ENCODE peak calls at places on chromosomes 5 and 9, in eight cellular contexts. V is GM23338; O is HL-60; P is ovary; K is naive thymus-derived CD4-positive, alpha-beta T cell; T is brain microvascular endothelial cell; E is coronary artery; D is GM23248. U is an unnamed sample.

GRCh38 chr9:132078369-132079356 is 1.0 kb downstream of the MED27 start:
- DNase-seq in V (no peak), O (peak; percentile 5), P (peak; percentile 43), K (no peak), T (no peak), E (no peak), D (peak; percentile 81), U (peak; percentile 9)

GRCh38 chr5:177089146-177089545 is 2.4 kb downstream of the FGFR4 start:
- DNase-seq in V (no peak), O (no peak), P (peak; percentile 57), K (no peak), T (no peak), E (no peak), D (no peak), U (no peak)

GRCh38 chr5:125390316-125390715 is 643.9 kb upstream of the ZNF608 start:
- DNase-seq in V (no peak), O (no peak), P (no peak), K (no peak), T (no peak), E (no peak), D (no peak), U (no peak)

GRCh38 chr5:34791761-34792244 is 47.2 kb upstream of the TTC23L start:
- DNase-seq in V (no peak), O (no peak), P (no peak), K (no peak), T (peak; percentile 86), E (no peak), D (peak; percentile 47), U (no peak)

GRCh38 chr5:145697251-145698016 is 137.7 kb downstream of the PRELID2 start:
- DNase-seq in V (peak; percentile 68), O (peak; percentile 31), P (no peak), K (no peak), T (peak; percentile 54), E (no peak), D (peak; percentile 61), U (peak; percentile 21)

GRCh38 chr5:90000351-90000750 is 409.2 kb downstream of the CETN3 start:
- DNase-seq in V (peak; percentile 37), O (no peak), P (no peak), K (no peak), T (no peak), E (no peak), D (no peak), U (no peak)

GRCh38 chr5:135974019-135974600 is 19.3 kb upstream of the LECT2 start:
- DNase-seq in V (no peak), O (no peak), P (no peak), K (no peak), T (no peak), E (no peak), D (peak; percentile 20), U (no peak)

GRCh38 chr5:147427784-147428401 is 82.0 kb downstream of the DPYSL3 start:
- DNase-seq in V (no peak), O (no peak), P (no peak), K (no peak), T (peak; percentile 16), E (no peak), D (peak; percentile 57), U (no peak)

GRCh38 chr5:147437161-147437596 is 72.7 kb downstream of the DPYSL3 start:
- DNase-seq in V (peak; percentile 85), O (peak; percentile 81), P (no peak), K (no peak), T (no peak), E (no peak), D (no peak), U (no peak)

GRCh38 chr9:37678789-37679273 is 28.1 kb downstream of the FRMPD1 start:
- DNase-seq in V (peak; percentile 16), O (no peak), P (no peak), K (no peak), T (peak; percentile 9), E (no peak), D (no peak), U (no peak)

GRCh38 chr5:151223447-151224264 is at the start of gene CCDC69:
- DNase-seq in V (peak; percentile 88), O (peak; percentile 71), P (peak; percentile 78), K (peak; percentile 48), T (peak; percentile 56), E (peak; percentile 79), D (peak; percentile 79), U (peak; percentile 60)

GRCh38 chr5:148104226-148104625 is 40.4 kb downstream of the SPINK5 start:
- DNase-seq in V (no peak), O (no peak), P (no peak), K (no peak), T (no peak), E (no peak), D (no peak), U (no peak)

GRCh38 chr9:89426389-89426961 is 71.4 kb downstream of the SEMA4D start:
- DNase-seq in V (no peak), O (peak; percentile 26), P (no peak), K (no peak), T (no peak), E (no peak), D (no peak), U (peak; percentile 15)

GRCh38 chr9:35516481-35516880 is 26.6 kb downstream of the RUSC2 start:
- DNase-seq in V (peak; percentile 22), O (no peak), P (no peak), K (no peak), T (peak; percentile 72), E (no peak), D (peak; percentile 87), U (no peak)

GRCh38 chr9:136043386-136044054 is 51.6 kb downstream of the NACC2 start:
- DNase-seq in V (no peak), O (peak; percentile 52), P (no peak), K (no peak), T (no peak), E (no peak), D (no peak), U (no peak)

GRCh38 chr9:61669352-61669751 is 479.5 kb downstream of the SPATA31A7 start:
- DNase-seq in V (no peak), O (no peak), P (no peak), K (no peak), T (no peak), E (peak; percentile 40), D (no peak), U (no peak)

GRCh38 chr9:136561779-136562178 is 15.9 kb upstream of the NOTCH1 start:
- DNase-seq in V (no peak), O (no peak), P (no peak), K (no peak), T (no peak), E (no peak), D (no peak), U (no peak)

GRCh38 chr9:107994638-107995037 is 505.1 kb upstream of the KLF4 start:
- DNase-seq in V (no peak), O (no peak), P (no peak), K (no peak), T (no peak), E (no peak), D (no peak), U (no peak)

GRCh38 chr5:29230526-29231050 is 1962.9 kb upstream of the CDH6 start:
- DNase-seq in V (no peak), O (no peak), P (no peak), K (no peak), T (no peak), E (no peak), D (no peak), U (no peak)

GRCh38 chr5:29229461-29229860 is 1964.0 kb upstream of the CDH6 start:
- DNase-seq in V (no peak), O (no peak), P (no peak), K (no peak), T (no peak), E (no peak), D (no peak), U (no peak)

DNA sequence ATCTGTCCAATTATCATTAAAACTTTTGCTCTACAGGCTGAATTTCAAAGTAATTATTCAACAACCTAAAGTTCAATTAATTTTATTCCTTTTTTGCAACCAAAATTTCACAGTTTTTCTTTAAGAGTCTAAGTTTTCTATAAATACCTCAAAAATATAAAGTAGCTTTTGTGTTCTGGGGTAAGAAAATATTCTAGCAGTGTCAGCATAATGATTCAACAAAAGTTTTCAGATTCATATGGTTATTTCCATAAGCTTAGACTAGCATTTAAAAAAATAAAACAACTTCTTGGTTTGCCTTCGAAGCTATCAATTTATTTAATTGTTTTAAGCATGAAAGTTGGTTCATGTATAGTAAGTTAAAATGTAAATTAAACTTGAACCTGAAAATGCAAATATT is 1962.3 kb upstream of the CDH6 start:
- DNase-seq in V (no peak), O (no peak), P (no peak), K (no peak), T (no peak), E (no peak), D (no peak), U (no peak)
- H3K27ac ChIP-seq in V (no peak overlapping the region), O (no peak overlapping the region), P (no peak overlapping the region), K (no peak overlapping the region), T (no peak overlapping the region), E (no peak overlapping the region), D (no peak overlapping the region), U (no peak overlapping the region)

DNA sequence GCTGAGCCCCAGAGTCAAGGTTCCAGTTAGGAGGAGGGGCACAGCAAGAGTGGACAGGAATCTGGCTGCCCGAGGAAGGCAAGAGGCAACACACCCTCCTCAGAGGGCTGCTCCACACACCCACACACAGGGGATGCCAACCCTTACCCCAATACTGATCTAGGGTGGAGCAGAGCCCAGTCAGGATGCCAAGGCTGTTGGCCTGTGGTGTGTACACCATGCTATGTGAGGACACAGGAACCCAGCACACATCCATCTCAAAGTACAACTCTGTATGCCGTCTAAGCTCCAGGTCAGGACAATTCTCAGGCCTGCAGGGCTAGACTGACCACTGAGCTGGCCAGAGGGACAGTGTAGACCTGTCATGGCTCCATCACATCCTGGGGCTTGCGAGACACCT is 2.6 kb downstream of the SEPTIN8 start:
- DNase-seq in V (no peak), O (no peak), P (no peak), K (no peak), T (no peak), E (no peak), D (peak; percentile 24), U (no peak)
- H3K4me3 ChIP-seq in V (no peak overlapping the region), O (no peak overlapping the region), P (no peak overlapping the region), K (no peak overlapping the region), T (no peak overlapping the region), E (peak overlapping the region; percentile 92), D (no peak overlapping the region), U (no peak overlapping the region)

GRCh38 chr5:73446631-73447233 is 1.8 kb downstream of the FOXD1 start:
- DNase-seq in V (peak; percentile 52), O (no peak), P (no peak), K (no peak), T (no peak), E (no peak), D (peak; percentile 48), U (no peak)
- H3K27ac ChIP-seq in V (no peak overlapping the region), O (no peak overlapping the region), P (no peak overlapping the region), K (no peak overlapping the region), T (peak overlapping the region; percentile 75), E (no peak overlapping the region), D (peak overlapping the region; percentile 88), U (no peak overlapping the region)

DNA sequence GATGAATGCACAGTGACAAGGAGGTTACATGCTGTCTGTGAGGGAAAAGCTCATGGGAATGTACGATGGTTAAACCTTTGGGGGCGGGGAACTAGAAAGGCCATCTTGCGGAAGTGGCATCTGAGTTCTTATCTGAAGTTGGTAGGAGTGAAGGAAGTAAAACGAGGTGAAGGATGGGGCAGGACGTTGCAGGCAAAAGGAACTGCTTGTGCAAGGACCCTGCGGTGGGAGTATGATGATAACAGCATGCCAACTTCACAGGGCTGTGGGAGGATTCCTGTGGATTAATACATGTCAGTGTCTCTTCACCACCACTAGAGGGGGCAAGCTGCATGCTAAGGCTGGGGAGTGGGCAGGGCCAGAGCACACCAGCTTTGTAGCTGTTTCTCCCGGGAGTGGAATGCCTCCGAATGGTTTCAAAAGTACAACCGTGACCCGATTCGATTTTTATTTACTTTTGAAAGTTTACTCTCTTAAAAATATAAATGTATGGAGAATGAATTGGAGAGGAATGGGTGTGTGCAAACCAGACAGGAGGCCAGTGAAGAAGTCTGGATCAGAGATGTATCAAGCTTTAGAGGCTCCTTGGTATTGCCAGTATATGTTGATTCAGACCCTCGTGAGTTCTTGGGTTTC is 62.5 kb downstream of the CYFIP2 start:
- DNase-seq in V (peak; percentile 89), O (peak; percentile 97), P (peak; percentile 55), K (peak; percentile 67), T (peak; percentile 80), E (no peak), D (peak; percentile 90), U (peak; percentile 78)
- H3K4me3 ChIP-seq in V (no peak overlapping the region), O (peak overlapping the region; percentile 2), P (peak overlapping the region; percentile 2), K (no peak overlapping the region), T (peak overlapping the region; percentile 37), E (peak overlapping the region; percentile 40), D (peak overlapping the region; percentile 60), U (no peak overlapping the region)

U was measured in small intestine.